ENCODE peak calls at places on chromosomes 6 and 20, in five cellular contexts. Z is stimulated activated CD4-positive, alpha-beta T cell treated with anti-CD3 and anti-CD28 coated beads, TNF-alpha, amount 100 ng/mL, for 1 hour; O is NCI-H2081; S is glutamatergic neuron; T is AG20443. B is an unnamed sample.

GRCh38 chr20:18628330-18628941 is 40.6 kb downstream of the DTD1 start:
- DNase-seq in O (peak; percentile 11), S (peak; percentile 52), Z (no peak), T (peak; percentile 39), B (peak; percentile 62)

GRCh38 chr6:28587011-28587745 is 61.5 kb downstream of the GPX5 start:
- DNase-seq in O (peak; percentile 84), T (peak; percentile 45), Z (no peak), S (peak; percentile 78), B (peak; percentile 33)

GRCh38 chr6:137951064-137951597 is 84.1 kb downstream of the TNFAIP3 start:
- DNase-seq in T (no peak), S (no peak), O (no peak), Z (no peak), B (no peak)

GRCh38 chr6:32271427-32271826 is 47.6 kb upstream of the NOTCH4 start:
- DNase-seq in S (no peak), O (no peak), T (no peak), Z (no peak), B (no peak)

GRCh38 chr6:168122011-168122410 is 43.0 kb upstream of the FRMD1 start:
- DNase-seq in O (no peak), T (no peak), S (no peak), Z (no peak), B (no peak)

GRCh38 chr20:20712004-20712473 is 405 bp downstream of the RALGAPA2 start:
- DNase-seq in O (no peak), S (peak; percentile 51), T (no peak), Z (no peak), B (peak; percentile 35)

GRCh38 chr6:143673638-143674037 is 4.1 kb upstream of the PHACTR2 start:
- DNase-seq in O (no peak), T (peak; percentile 81), Z (no peak), S (no peak), B (no peak)

GRCh38 chr20:24462461-24463010 is 6.9 kb upstream of the SYNDIG1 start:
- DNase-seq in T (no peak), S (no peak), O (no peak), Z (no peak), B (no peak)

GRCh38 chr20:21719592-21720214 is 14.2 kb downstream of the PAX1 start:
- DNase-seq in S (peak; percentile 76), O (peak; percentile 67), Z (no peak), T (peak; percentile 52), B (peak; percentile 79)

GRCh38 chr6:44649365-44650025 is 262.0 kb downstream of the CDC5L start:
- DNase-seq in S (no peak), Z (no peak), T (peak; percentile 44), O (no peak), B (no peak)

GRCh38 chr20:5602346-5602745 is 147.9 kb upstream of the SHLD1 start:
- DNase-seq in Z (no peak), O (no peak), S (no peak), T (no peak), B (no peak)

GRCh38 chr20:22232473-22232872 is 351.9 kb downstream of the FOXA2 start:
- DNase-seq in S (no peak), Z (no peak), T (no peak), O (no peak), B (no peak)

GRCh38 chr20:11919046-11919445 is 1.4 kb downstream of the BTBD3 start:
- DNase-seq in S (peak; percentile 33), Z (no peak), O (peak; percentile 89), T (no peak), B (no peak)

GRCh38 chr6:134351615-134352474 is 33.9 kb upstream of the SGK1 start:
- DNase-seq in O (no peak), S (no peak), Z (no peak), T (no peak), B (no peak)

GRCh38 chr6:81969814-81970213 is 217.3 kb upstream of the TENT5A start:
- DNase-seq in S (peak; percentile 57), O (no peak), Z (no peak), T (no peak), B (no peak)

GRCh38 chr6:30955367-30956042 is 14.7 kb downstream of the MUCL3 start:
- DNase-seq in S (peak; percentile 52), O (peak; percentile 3), Z (peak; percentile 41), T (peak; percentile 63), B (peak; percentile 19)

GRCh38 chr20:13186043-13186774 is 34.9 kb upstream of the ISM1 start:
- DNase-seq in S (no peak), Z (no peak), O (no peak), T (no peak), B (no peak)